ENCODE peak calls at places on chromosomes 2 and 18, in five cellular contexts. I, L, M, N and X are unnamed samples.

GRCh38 chr2:33023732-33024301 is 77.1 kb downstream of the LTBP1 start:
- DNase-seq in N (no peak), M (no peak), I (no peak), L (peak), X (no peak)

GRCh38 chr2:216189410-216189809 is 80.3 kb downstream of the XRCC5 start:
- DNase-seq in N (no peak), I (no peak), M (no peak), L (peak), X (no peak)

GRCh38 chr2:173493874-173494273 is 139.2 kb downstream of the CDCA7 start:
- DNase-seq in N (no peak), L (no peak), I (no peak), M (no peak), X (no peak)

GRCh38 chr18:58730618-58731017 is 59.4 kb downstream of the MALT1 start:
- DNase-seq in M (no peak), L (no peak), I (no peak), N (no peak), X (no peak)

GRCh38 chr2:37282746-37283145 is 41.9 kb downstream of the PRKD3 start:
- DNase-seq in I (no peak), M (no peak), L (peak), N (no peak), X (no peak)

GRCh38 chr18:22355069-22355468 is 62.6 kb downstream of the CTAGE1 start:
- DNase-seq in M (no peak), I (no peak), N (no peak), L (no peak), X (no peak)

GRCh38 chr18:57644540-57644939 is 22.9 kb upstream of the NARS1 start:
- DNase-seq in M (no peak), L (no peak), I (no peak), N (no peak), X (no peak)

GRCh38 chr2:190618030-190618429 is 30.9 kb upstream of the NAB1 start:
- DNase-seq in M (no peak), L (no peak), N (no peak), I (peak), X (no peak)

GRCh38 chr2:148812306-148812705 is 62.7 kb upstream of the KIF5C start:
- DNase-seq in L (peak), I (peak), M (no peak), N (no peak), X (no peak)

GRCh38 chr18:11751305-11752115 is 62.4 kb downstream of the GNAL start:
- DNase-seq in I (no peak), L (no peak), M (no peak), N (no peak), X (no peak)

DNA sequence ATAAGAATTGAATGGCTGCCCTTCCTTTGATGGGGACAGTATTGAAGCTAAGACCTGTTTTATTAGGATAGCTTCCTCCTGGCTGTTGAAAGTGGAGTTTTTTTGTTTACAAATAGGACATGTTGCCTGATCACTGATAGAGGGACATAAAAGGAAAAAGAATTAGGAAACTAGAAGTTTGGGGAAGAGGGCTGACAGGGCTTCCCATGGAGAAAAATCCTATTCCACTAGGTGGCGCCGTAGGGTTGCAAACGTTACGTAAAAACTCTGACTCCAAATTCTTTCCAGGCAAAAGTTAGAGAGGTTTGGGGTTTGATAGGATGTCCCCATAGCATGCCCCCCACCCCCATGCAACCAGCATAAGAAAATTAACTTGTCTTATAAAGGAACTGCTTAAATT is 11.1 kb upstream of the RBFA start:
- DNase-seq in N (no peak), I (no peak), M (no peak), L (no peak), X (no peak)
- TF ChIP-seq CTCF in N (peak), I (no peak), M (peak), L (peak), X (peak)

DNA sequence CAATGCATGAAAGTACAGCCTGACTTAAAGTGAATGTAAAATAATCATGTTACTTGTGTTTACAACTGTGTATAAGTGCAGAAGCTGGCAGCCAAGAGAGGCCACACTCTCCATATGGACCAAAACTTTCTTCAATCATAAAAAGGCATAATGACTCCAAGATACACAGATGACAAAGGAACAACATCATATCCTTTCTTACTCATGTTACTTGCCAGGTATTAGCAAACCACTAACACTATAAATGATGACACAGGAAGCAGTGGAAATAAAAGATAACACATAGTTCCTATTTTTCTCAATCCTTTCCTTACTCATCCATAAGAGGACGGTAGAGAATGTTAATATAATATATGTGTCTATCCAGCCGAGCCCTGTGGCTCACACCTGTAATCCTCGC is 400.0 kb upstream of the CDH2 start:
- DNase-seq in L (peak), I (no peak), N (no peak), M (no peak), X (no peak)
- TF ChIP-seq CTCF in L (no peak), I (no peak), N (no peak), M (no peak), X (no peak)

DNA sequence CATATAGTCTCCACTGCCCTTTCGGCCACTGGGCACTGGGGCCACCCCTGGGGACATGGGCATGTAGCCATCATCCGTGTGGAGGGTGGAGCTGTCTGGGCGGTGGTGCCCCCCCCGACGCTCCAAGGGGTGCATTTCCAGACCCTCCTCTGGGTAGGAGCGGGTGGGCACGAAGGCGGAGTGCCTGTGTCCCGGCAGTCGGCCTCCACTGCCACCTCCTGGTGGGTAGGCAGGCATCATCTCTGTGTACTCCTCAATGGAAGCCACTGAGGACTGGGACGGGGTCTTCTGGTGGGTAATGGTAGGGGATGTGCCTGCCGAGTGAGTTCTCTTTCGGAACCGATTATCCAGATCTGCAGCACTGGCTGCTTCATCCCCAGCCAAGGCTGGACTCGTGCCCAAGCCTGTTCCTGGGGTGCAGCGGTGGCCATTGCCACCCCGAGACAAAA is 2.8 kb downstream of the IRS1 start:
- DNase-seq in I (peak), M (no peak), L (no peak), N (peak), X (peak)
- TF ChIP-seq CTCF in I (peak), M (no peak), L (no peak), N (peak), X (peak)

DNA sequence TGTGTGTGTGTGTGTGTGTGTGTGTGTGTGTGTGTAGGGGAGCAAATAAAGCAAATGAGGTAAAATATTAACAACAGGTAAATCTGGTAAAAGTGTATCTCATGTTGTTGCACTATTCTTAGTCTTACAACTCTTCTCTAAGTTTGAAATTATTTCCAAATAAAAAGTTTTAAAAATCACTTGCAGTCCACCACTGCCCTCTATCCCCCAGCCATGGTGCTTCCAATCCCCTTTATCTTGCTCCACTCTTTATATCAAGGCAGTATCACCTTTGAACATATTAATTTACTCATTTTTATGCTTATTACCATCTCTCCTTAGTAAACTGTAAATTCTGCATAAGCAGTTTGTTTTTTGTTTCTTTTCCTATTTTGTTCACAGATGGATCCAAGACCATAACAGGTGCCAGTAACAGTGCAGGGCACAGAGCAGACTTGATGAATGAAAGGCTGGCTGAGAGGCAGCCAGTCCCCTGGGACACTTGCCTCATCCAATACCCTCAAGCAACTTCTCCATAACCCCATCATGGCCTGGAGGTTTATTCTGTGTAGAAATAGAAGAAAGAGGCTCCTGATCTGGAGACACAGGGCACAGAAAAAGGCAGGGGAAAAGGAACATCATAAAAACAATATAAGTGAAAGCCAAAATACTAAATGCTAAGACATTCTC is 67.6 kb downstream of the LDAH start:
- DNase-seq in L (no peak), I (no peak), M (no peak), N (no peak), X (no peak)
- TF ChIP-seq CTCF in L (no peak), I (no peak), M (no peak), N (peak), X (peak)

GRCh38 chr2:38748391-38748790 is 2.8 kb downstream of the SRSF7 start:
- DNase-seq in L (no peak), I (no peak), N (no peak), M (no peak), X (no peak)
- TF ChIP-seq CTCF in L (no peak), I (no peak), N (no peak), M (no peak), X (no peak)